ENCODE peak calls at places on chromosomes 5 and 9, in four cellular contexts. C, N, V and O are unnamed samples.
A peak's percentile ranks its signal among the peaks of the same experiment; 100 is the strongest.

GRCh38 chr5:37771731-37772130 is 68.1 kb downstream of the GDNF start:
- DNase-seq in V (no peak), N (no peak), C (no peak), O (no peak)

GRCh38 chr5:140966293-140967225 is at the start of gene PCDHAC2:
- DNase-seq in N (peak; percentile 56), V (peak; percentile 8), C (peak; percentile 49), O (no peak)

GRCh38 chr9:77748214-77748772 is 100.2 kb upstream of the GNA14 start:
- DNase-seq in V (no peak), N (no peak), C (no peak), O (no peak)

GRCh38 chr9:134630393-134630790 is 11.2 kb upstream of the COL5A1 start:
- DNase-seq in N (peak; percentile 35), C (no peak), V (peak; percentile 6), O (no peak)

GRCh38 chr9:114745108-114745848 is 60.6 kb downstream of the TNFSF15 start:
- DNase-seq in V (no peak), C (no peak), N (no peak), O (no peak)

GRCh38 chr9:93083592-93084470 is 12.2 kb upstream of the CARD19 start:
- DNase-seq in V (peak; percentile 5), N (no peak), C (no peak), O (no peak)

GRCh38 chr9:134214766-134215394 is 50.5 kb upstream of the RNU6ATAC start:
- DNase-seq in N (peak; percentile 55), C (no peak), V (peak; percentile 32), O (no peak)

GRCh38 chr5:14110680-14111079 is 32.5 kb upstream of the TRIO start:
- DNase-seq in V (no peak), N (no peak), C (no peak), O (no peak)

GRCh38 chr9:134189475-134190231 is 25.3 kb upstream of the RNU6ATAC start:
- DNase-seq in V (peak; percentile 54), N (peak; percentile 66), C (no peak), O (no peak)

GRCh38 chr5:124537136-124537919 is 209.1 kb downstream of the ZNF608 start:
- DNase-seq in V (no peak), N (no peak), C (no peak), O (no peak)

GRCh38 chr5:164481270-164481669 is 975.9 kb downstream of the MAT2B start:
- DNase-seq in N (no peak), V (no peak), C (no peak), O (no peak)

GRCh38 chr5:102713682-102714231 is 41.3 kb upstream of the PAM start:
- DNase-seq in C (no peak), V (no peak), N (no peak), O (no peak)

GRCh38 chr5:102733534-102733933 is 21.6 kb upstream of the PAM start:
- DNase-seq in N (no peak), V (no peak), C (no peak), O (no peak)

GRCh38 chr5:150124111-150124557 is 31.5 kb downstream of the PDGFRB start:
- DNase-seq in V (no peak), N (no peak), C (no peak), O (no peak)

GRCh38 chr5:115463985-115464384 is 80.6 kb downstream of the FEM1C start:
- DNase-seq in C (no peak), V (no peak), N (no peak), O (no peak)

GRCh38 chr9:94860678-94861588 is 134.4 kb downstream of the AOPEP start:
- DNase-seq in V (no peak), C (peak; percentile 34), N (no peak), O (peak; percentile 56)

GRCh38 chr5:56463944-56464571 is 230.9 kb upstream of the ANKRD55 start:
- DNase-seq in C (no peak), N (no peak), V (no peak), O (no peak)

GRCh38 chr5:115329475-115329874 is 33.0 kb upstream of the CCDC112 start:
- DNase-seq in N (no peak), V (no peak), C (no peak), O (no peak)

GRCh38 chr9:109244179-109245132 is 76.4 kb downstream of the EPB41L4B start:
- DNase-seq in V (peak; percentile 74), C (peak; percentile 79), N (peak; percentile 82), O (peak; percentile 60)

GRCh38 chr9:71793386-71794105 is 25.2 kb upstream of the CEMIP2 start:
- DNase-seq in C (no peak), N (no peak), V (no peak), O (no peak)

GRCh38 chr9:106445107-106445506 is 417.9 kb upstream of the ZNF462 start:
- DNase-seq in N (no peak), C (no peak), V (no peak), O (no peak)

GRCh38 chr9:8555767-8556500 is 756.4 kb upstream of the DMAC1 start:
- DNase-seq in V (no peak), C (no peak), N (no peak), O (no peak)

GRCh38 chr5:180367300-180367699 is 14.2 kb upstream of the GFPT2 start:
- DNase-seq in C (no peak), V (no peak), N (no peak), O (no peak)

GRCh38 chr9:113475992-113476391 is 12.5 kb downstream of the RGS3 start:
- DNase-seq in V (no peak), N (no peak), C (no peak), O (no peak)

GRCh38 chr5:78601622-78602314 is 46.8 kb downstream of the LHFPL2 start:
- DNase-seq in N (no peak), C (no peak), V (no peak), O (no peak)

GRCh38 chr9:128128836-128129590 is 1.5 kb upstream of the PTGES2 start:
- DNase-seq in N (peak; percentile 59), V (no peak), C (no peak), O (no peak)

GRCh38 chr5:64691333-64691732 is 1.0 kb downstream of the SHISAL2B start:
- DNase-seq in C (no peak), V (no peak), N (no peak), O (no peak)

GRCh38 chr5:64690417-64691151 is at the start of gene SHISAL2B:
- DNase-seq in N (peak; percentile 51), V (no peak), C (no peak), O (no peak)

GRCh38 chr5:64690104-64690416 is 243 bp upstream of the SHISAL2B start:
- DNase-seq in V (no peak), C (no peak), N (no peak), O (no peak)

GRCh38 chr5:64693636-64694035 is 3.3 kb downstream of the SHISAL2B start:
- DNase-seq in N (no peak), V (no peak), C (no peak), O (no peak)

DNA sequence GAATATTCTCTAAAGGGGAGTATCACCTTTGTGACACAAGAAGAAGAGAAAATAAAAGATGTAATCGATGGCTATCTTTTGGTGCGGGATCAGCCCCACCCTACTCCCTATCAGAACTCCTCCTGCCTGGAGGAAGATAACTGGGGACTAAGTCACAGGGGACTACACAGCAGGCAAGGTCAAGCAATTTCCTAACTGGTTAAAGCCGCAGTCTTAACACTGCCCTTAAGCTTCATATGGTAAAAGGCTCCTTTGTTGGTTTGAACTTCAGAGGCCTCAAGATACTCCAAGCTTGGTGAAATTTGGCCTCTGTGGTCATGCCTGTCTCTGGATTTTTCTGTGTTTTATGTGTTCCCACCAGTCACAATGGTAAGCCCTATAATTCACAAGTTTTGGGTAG is 1.3 kb upstream of the SHISAL2B start:
- DNase-seq in N (no peak), C (no peak), V (no peak), O (no peak)
- H3K27ac ChIP-seq in N (no peak overlapping the region), C (no peak overlapping the region), V (no peak overlapping the region), O (no peak overlapping the region)

GRCh38 chr5:54066433-54066832 is 243.9 kb downstream of the ARL15 start:
- DNase-seq in N (no peak), C (no peak), V (no peak), O (no peak)
- TF ChIP-seq CTCF in N (no peak), C (no peak), V (no peak), O (no peak)

GRCh38 chr9:124270504-124271335 is 13.0 kb downstream of the NEK6 start:
- DNase-seq in V (no peak), C (peak; percentile 80), N (peak; percentile 71), O (no peak)
- H3K4me1 ChIP-seq in V (no peaks in the 10 kb centered on the region), C (peaks cover 95% of the 10 kb centered on the region), N (peaks cover 30% of the 10 kb centered on the region), O (no peaks in the 10 kb centered on the region)

DNA sequence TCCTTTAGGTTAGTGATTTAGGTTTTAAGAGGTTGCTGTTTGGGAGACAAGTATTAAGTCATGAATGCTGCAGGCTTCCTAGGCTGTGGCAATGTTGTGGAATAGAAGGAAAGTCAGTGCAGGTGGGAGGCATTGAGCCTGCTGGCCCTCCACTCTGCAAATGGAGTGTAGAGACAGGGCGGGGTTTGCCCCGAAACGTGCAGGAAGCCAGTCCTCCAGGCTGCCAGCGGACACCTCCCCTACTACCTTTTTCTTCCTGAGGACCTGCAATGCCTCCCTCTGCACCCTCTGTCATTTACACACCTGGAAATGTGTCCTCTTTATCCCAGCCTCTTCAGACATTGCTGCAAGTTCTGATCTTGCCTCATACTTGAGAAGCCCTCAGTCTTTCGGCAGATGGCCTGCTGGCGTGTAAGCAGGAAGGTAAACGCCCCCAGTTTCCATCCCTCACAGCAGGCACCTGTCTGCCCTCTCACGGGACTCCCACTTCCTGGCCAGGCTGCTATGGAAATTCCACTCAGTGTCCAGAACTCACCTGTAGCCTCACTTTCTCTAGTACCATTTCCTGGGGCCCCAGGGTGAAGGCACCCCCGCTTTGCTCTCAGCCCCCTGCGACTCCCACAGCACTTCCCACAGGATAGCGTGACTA is 81.6 kb upstream of the BOD1 start:
- DNase-seq in V (no peak), N (no peak), C (peak; percentile 27), O (no peak)
- H3K27ac ChIP-seq in V (no peak overlapping the region), N (no peak overlapping the region), C (no peak overlapping the region), O (no peak overlapping the region)

DNA sequence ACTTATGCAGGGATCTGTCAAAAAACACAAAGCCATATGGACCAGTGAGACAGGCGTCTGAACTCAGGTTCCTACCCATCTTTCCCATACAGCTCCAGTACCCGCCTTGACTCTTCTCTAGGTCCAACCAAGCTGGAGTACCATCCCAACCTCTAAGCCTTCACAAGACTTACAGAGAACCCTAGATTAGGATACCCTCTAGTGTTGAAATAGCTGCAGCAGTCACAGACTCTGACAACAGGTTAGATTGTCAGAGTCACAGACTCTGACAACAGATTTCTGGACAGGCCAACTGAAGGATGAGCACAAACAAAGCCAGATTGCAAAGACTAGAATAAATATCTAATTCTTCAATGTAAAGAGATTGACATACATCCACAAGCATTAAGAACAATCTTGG is 266.1 kb downstream of the GRIA1 start:
- DNase-seq in N (no peak), C (no peak), V (no peak), O (no peak)
- TF ChIP-seq CTCF in N (no peak), C (no peak), V (no peak), O (no peak)

DNA sequence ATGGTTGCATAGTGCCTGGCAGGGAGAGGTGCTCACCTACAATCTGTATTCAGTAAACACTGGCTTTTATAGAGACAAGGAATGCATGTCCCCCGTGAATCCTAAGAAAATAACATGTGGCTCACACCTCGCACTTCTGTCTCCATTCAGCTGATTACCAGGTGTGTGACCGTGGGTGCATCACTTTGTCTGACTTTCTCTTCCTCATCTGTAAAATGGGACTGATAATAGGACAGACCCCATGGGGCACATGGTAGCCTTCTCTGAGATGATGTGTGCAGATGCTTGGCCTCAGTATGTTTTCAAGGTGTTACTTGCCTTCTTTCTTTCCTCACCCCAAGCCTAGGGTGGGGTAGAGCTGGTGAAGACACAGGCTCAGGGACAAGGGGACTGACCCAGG is 6.3 kb downstream of the CXXC5 start:
- DNase-seq in N (no peak), C (no peak), V (no peak), O (no peak)
- H3K4me1 ChIP-seq in N (peaks cover 75% of the 10 kb centered on the region), C (peaks cover 100% of the 10 kb centered on the region), V (peaks cover 26% of the 10 kb centered on the region), O (peaks cover 53% of the 10 kb centered on the region)